ENCODE peak calls at places on chromosome 1, in four cellular contexts. E is H1, N is neuronal stem cell, O is mesendoderm. H is an unnamed sample.
A peak's percentile ranks its signal among the peaks of the same experiment; 100 is the strongest.

GRCh38 chr1:65469126-65469888 is 48.8 kb downstream of the LEPR start:
- DNase-seq in N (no peak), E (no peak), O (no peak), H (peak; percentile 53)

GRCh38 chr1:196660912-196661311 is 9.1 kb downstream of the CFH start:
- DNase-seq in E (no peak), N (peak; percentile 23), O (peak; percentile 25), H (peak; percentile 49)

GRCh38 chr1:154975409-154976205 is 1.1 kb downstream of the CKS1B start:
- DNase-seq in E (no peak), N (no peak), O (peak; percentile 71), H (peak; percentile 90)

GRCh38 chr1:75723989-75724471 is 479 bp upstream of the ACADM start:
- DNase-seq in N (no peak), E (peak; percentile 85), O (peak; percentile 90), H (peak; percentile 78)

GRCh38 chr1:19643602-19644419 is at the start of gene NBL1:
- DNase-seq in N (no peak), O (no peak), E (peak; percentile 75), H (peak; percentile 50)

GRCh38 chr1:27133990-27134389 is 20.9 kb downstream of the SLC9A1 start:
- DNase-seq in O (no peak), N (no peak), E (no peak), H (no peak)

GRCh38 chr1:17663646-17664045 is 91.5 kb upstream of the ACTL8 start:
- DNase-seq in E (no peak), O (no peak), N (no peak), H (no peak)

GRCh38 chr1:46413596-46413985 is 19.5 kb downstream of the FAAH start:
- DNase-seq in N (no peak), O (peak; percentile 75), E (peak; percentile 70), H (peak; percentile 21)

GRCh38 chr1:201468501-201468843 is 516 bp downstream of the PHLDA3 start:
- DNase-seq in O (no peak), E (no peak), N (no peak), H (peak; percentile 55)

GRCh38 chr1:232600430-232601258 is 29.3 kb downstream of the SIPA1L2 start:
- DNase-seq in O (peak; percentile 55), N (no peak), E (no peak), H (peak; percentile 26)
- H3K27ac ChIP-seq in O (no peak overlapping the region), N (no peak overlapping the region), E (no peak overlapping the region), H (no peak overlapping the region)

GRCh38 chr1:203638914-203639313 is 12.3 kb downstream of the ATP2B4 start:
- DNase-seq in N (no peak), E (no peak), O (peak; percentile 43), H (no peak)
- H3K23ac ChIP-seq in N (no peak overlapping the region), E (no peak overlapping the region), O (no peak overlapping the region), H (no peak overlapping the region)

GRCh38 chr1:28518745-28519341 is 13.0 kb downstream of the RCC1 start:
- DNase-seq in E (peak; percentile 76), O (peak; percentile 79), N (no peak), H (peak; percentile 36)

GRCh38 chr1:28518000-28518744 is 12.3 kb downstream of the RCC1 start:
- DNase-seq in O (peak; percentile 95), N (peak; percentile 89), E (peak; percentile 98), H (peak; percentile 89)

GRCh38 chr1:28516518-28516956 is 10.7 kb downstream of the RCC1 start:
- DNase-seq in O (no peak), N (no peak), E (no peak), H (peak; percentile 47)

GRCh38 chr1:28519946-28520725 is 14.3 kb downstream of the RCC1 start:
- DNase-seq in N (no peak), O (no peak), E (no peak), H (no peak)

DNA sequence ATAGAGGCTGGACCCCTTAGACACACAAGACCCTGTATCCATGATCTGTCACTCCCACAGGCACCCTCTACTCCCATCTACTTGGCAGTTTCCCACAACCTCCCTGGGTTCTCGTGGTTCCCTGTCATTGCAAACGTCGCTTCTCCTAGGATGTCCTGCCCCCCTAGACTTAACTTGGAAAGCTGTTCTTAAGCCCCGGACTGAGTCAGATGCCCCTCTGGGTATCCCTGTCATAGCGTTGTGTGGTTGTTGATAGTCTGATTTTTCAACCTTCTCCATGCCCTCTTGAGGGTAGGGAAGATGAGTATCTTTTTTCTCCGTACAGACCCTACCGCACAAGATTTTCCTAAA is 11.8 kb downstream of the RCC1 start:
- DNase-seq in E (peak; percentile 66), O (peak; percentile 58), N (no peak), H (peak; percentile 82)
- H3K27ac ChIP-seq in E (peak overlapping the region; percentile 24), O (no peak overlapping the region), N (no peak overlapping the region), H (no peak overlapping the region)

GRCh38 chr1:24318988-24319863 is at the start of gene GRHL3:
- DNase-seq in O (peak; percentile 89), N (no peak), E (peak; percentile 86), H (peak; percentile 48)
- H3K23ac ChIP-seq in O (no peak within 1 kb of the TSS), N (no peak within 1 kb of the TSS), E (no peak within 1 kb of the TSS), H (peak within 1 kb of the TSS; percentile 2)

GRCh38 chr1:33428661-33429060 is 2.2 kb downstream of the PHC2 start:
- DNase-seq in E (no peak), N (no peak), O (no peak), H (no peak)

GRCh38 chr1:33430751-33431593 is at the start of gene PHC2:
- DNase-seq in E (peak; percentile 97), N (peak; percentile 91), O (peak; percentile 99), H (peak; percentile 97)

GRCh38 chr1:33429332-33429731 is 1.6 kb downstream of the PHC2 start:
- DNase-seq in N (no peak), E (no peak), O (no peak), H (no peak)

GRCh38 chr1:33426906-33427305 is 4.0 kb downstream of the PHC2 start:
- DNase-seq in O (no peak), N (no peak), E (no peak), H (no peak)

GRCh38 chr1:33429846-33430750 is 797 bp downstream of the PHC2 start:
- DNase-seq in N (peak; percentile 20), E (peak; percentile 62), O (peak; percentile 10), H (peak; percentile 36)
- H3K27ac ChIP-seq in N (no peak overlapping the region), E (no peak overlapping the region), O (no peak overlapping the region), H (no peak overlapping the region)

H was measured in mesenchymal stem cell.